ENCODE peak calls at places on chromosomes 12 and 14, in nine cellular contexts. P, Y, H, L, X, W, R, Q and Z are unnamed samples.
A peak's percentile ranks its signal among the peaks of the same experiment; 100 is the strongest.

GRCh38 chr12:132152921-132153321 is 8.7 kb downstream of the NOC4L start:
- DNase-seq in H (no peak), W (peak; percentile 46), P (no peak), Q (no peak), X (peak; percentile 23), L (no peak), Y (no peak), R (no peak), Z (no peak)

GRCh38 chr14:54253195-54253947 is 143.4 kb upstream of the CDKN3 start:
- DNase-seq in Y (no peak), W (no peak), L (no peak), Q (peak; percentile 66), H (no peak), R (peak; percentile 89), P (no peak), X (no peak), Z (no peak)

GRCh38 chr14:24607081-24607480 is 2.4 kb downstream of the GZMH start:
- DNase-seq in W (no peak), H (no peak), R (no peak), Y (no peak), L (peak; percentile 52), P (peak; percentile 65), Q (no peak), X (no peak), Z (no peak)

GRCh38 chr12:93662961-93663728 is 14.0 kb upstream of the CRADD start:
- DNase-seq in P (no peak), R (peak; percentile 33), H (no peak), Q (no peak), X (no peak), L (no peak), W (no peak), Y (no peak), Z (no peak)

GRCh38 chr12:78375461-78375860 is 489.1 kb upstream of the SYT1 start:
- DNase-seq in L (no peak), W (no peak), P (no peak), R (no peak), H (no peak), Q (no peak), X (no peak), Y (no peak), Z (no peak)

GRCh38 chr14:23047042-23047634 is 5.1 kb downstream of the PSMB11 start:
- DNase-seq in W (no peak), L (no peak), Y (no peak), X (no peak), Q (no peak), P (no peak), H (no peak), R (no peak), Z (no peak)

GRCh38 chr12:42552822-42553221 is 36.7 kb downstream of the PRICKLE1 start:
- DNase-seq in Y (no peak), R (no peak), L (no peak), W (no peak), P (no peak), H (peak; percentile 60), X (no peak), Q (no peak), Z (no peak)

GRCh38 chr14:34710744-34711143 is 3.6 kb downstream of the CFL2 start:
- DNase-seq in P (no peak), X (no peak), Y (no peak), L (no peak), Q (no peak), W (no peak), R (peak; percentile 66), H (no peak), Z (no peak)

GRCh38 chr12:101642115-101643067 is 47.6 kb downstream of the MYBPC1 start:
- DNase-seq in R (no peak), H (peak; percentile 77), P (no peak), Y (no peak), Q (peak; percentile 41), W (no peak), L (no peak), X (no peak), Z (no peak)

DNA sequence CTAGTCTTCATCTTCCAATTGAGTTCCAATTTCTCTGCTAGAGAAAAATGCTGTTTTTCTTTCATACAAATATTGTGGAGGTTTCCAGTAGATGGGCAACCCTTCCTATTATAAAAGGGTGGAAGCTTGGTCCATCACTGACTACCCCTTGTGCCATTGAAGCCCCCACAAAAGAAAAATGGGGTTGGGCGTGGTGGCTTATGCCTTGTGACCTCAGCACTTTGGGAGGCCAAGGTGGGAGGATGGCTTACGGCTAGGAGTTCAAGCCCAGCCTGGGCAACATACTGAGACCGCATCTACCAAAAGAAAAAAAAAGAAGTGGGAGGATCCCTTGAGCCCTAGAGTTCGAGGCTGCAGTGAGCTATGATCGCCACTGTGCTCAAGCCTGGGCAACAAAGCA is 22.8 kb downstream of the NCKAP5L start:
- DNase-seq in P (no peak), H (no peak), R (no peak), W (no peak), Q (no peak), Y (no peak), X (peak; percentile 5), L (no peak), Z (no peak)
- TF ChIP-seq POLR2A in P (no peak), H (no peak), R (no peak), W (no peak), Q (no peak), Y (no peak), X (no peak), L (no peak), Z (no peak)

GRCh38 chr12:122021822-122022392 is at the start of gene BCL7A:
- DNase-seq in P (peak; percentile 90), L (peak; percentile 67), W (peak; percentile 81), Y (no peak), X (peak; percentile 79), Q (peak; percentile 85), R (peak; percentile 74), H (peak; percentile 68), Z (no peak)

GRCh38 chr12:122021193-122021821 is 377 bp upstream of the BCL7A start:
- DNase-seq in Y (no peak), H (peak; percentile 65), P (no peak), X (no peak), L (no peak), R (no peak), Q (no peak), W (peak; percentile 70), Z (no peak)

GRCh38 chr12:122022393-122023338 is 982 bp downstream of the BCL7A start:
- DNase-seq in R (no peak), P (no peak), L (no peak), Q (no peak), W (no peak), Y (no peak), X (peak; percentile 50), H (peak; percentile 62), Z (no peak)

GRCh38 chr12:122024132-122024785 is 2.6 kb downstream of the BCL7A start:
- DNase-seq in L (peak; percentile 64), H (no peak), Q (no peak), R (peak; percentile 25), P (no peak), W (no peak), Y (no peak), X (no peak), Z (no peak)

GRCh38 chr12:122023339-122024131 is 1.9 kb downstream of the BCL7A start:
- DNase-seq in Q (peak; percentile 55), W (peak; percentile 75), P (peak; percentile 95), Y (no peak), L (peak; percentile 50), X (peak; percentile 82), R (peak; percentile 70), H (peak; percentile 57), Z (no peak)
- TF ChIP-seq POLR2A in Q (no peak), W (no peak), P (no peak), Y (no peak), L (no peak), X (no peak), R (no peak), H (no peak), Z (no peak)

GRCh38 chr14:58677525-58677924 is 39.8 kb downstream of the DACT1 start:
- DNase-seq in Y (no peak), R (no peak), W (no peak), X (no peak), L (no peak), Q (no peak), P (no peak), H (no peak), Z (no peak)

GRCh38 chr14:58669556-58670200 is 31.9 kb downstream of the DACT1 start:
- DNase-seq in W (no peak), R (no peak), Q (no peak), Y (no peak), P (no peak), L (no peak), H (no peak), X (no peak), Z (no peak)

GRCh38 chr14:58668848-58669480 is 31.2 kb downstream of the DACT1 start:
- DNase-seq in X (no peak), Q (no peak), Y (no peak), P (no peak), W (no peak), R (no peak), L (no peak), H (no peak), Z (no peak)

GRCh38 chr14:58677996-58678395 is 40.2 kb downstream of the DACT1 start:
- DNase-seq in W (no peak), H (no peak), L (no peak), Y (no peak), R (no peak), P (no peak), X (no peak), Q (no peak), Z (no peak)

DNA sequence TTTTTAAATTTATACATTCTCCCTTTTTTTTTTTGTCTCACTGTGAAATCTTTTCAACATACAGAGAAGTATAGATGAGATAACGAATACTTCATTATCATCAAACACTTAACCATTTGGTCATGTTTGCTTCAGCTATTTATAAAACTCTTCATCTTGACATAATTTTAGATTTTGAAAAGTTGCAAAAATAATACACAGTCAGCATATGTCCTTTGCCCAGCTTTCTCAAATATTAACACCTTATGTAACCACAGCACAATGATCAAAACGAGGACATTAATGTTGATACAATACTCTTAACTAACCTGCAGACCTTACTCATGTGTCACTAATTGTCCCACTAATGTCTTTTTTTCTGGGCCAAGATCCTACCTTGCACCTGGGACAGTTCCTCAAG is 36.0 kb downstream of the DACT1 start:
- DNase-seq in Q (no peak), X (no peak), W (no peak), R (no peak), Y (no peak), H (no peak), L (no peak), P (no peak), Z (no peak)
- TF ChIP-seq POLR2A in Q (no peak), X (no peak), W (no peak), R (no peak), Y (no peak), H (no peak), L (no peak), P (no peak), Z (no peak)

DNA sequence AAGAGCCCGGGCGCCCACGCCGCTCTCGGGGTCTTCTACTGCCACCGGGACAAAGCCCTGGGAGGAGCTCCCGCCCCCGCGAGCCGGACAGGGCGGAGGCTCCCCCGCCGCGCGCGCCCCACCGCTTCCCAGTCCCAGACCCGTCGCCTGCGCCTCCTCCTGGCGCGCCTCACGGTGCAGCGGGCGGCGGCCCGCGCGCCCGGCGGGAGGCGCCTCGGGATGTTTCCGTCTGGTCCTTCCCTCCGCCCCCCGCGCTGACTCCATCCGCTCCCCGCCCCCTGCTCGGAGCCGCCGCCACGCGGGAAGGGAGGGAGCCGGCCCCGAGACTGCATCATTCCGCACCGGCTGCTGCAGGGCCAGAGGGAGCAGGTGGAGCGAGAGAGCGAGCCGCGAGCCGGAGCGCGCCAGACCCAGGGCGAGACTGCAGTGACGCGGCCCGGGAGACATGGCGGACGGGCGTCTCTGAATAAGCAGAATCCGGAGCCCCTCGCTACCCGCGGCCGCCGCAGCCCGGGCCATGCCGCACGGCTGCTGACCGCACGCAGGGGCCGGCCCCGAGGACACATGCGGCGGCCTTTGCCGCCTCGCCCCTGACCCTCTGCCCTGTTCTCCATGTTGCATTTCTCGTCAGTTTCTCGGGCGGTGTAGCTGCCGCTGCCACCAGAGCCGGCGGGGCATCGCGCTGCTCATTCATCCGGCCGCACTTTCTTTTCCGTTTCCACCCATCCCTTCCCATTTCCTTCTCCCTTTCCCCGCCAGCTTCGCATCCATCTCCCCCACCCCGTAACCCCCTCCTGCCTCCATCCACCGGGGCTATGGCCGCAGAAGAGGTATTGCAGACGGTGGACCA is at the start of gene BICD1:
- DNase-seq in W (peak; percentile 95), H (peak; percentile 88), P (peak; percentile 97), L (peak; percentile 76), R (peak; percentile 87), Q (peak; percentile 89), Y (peak; percentile 78), X (peak; percentile 94), Z (peak; percentile 76)
- TF ChIP-seq POLR2A in W (no peak), H (peak; percentile 85), P (no peak), L (no peak), R (peak; percentile 95), Q (peak; percentile 91), Y (peak; percentile 89), X (peak; percentile 91), Z (peak; percentile 71)